ENCODE peak calls at places on chromosome 12, in five cellular contexts. One of them, this sample, is unnamed. For H3K36me3, the result is how much of the 10 kb centered on the place peaks cover.

GRCh38 chr12:82069931-82070514 is 288.2 kb downstream of the CCDC59 start:
- DNase-seq in OCI-LY7: no peak
- DNase-seq in stomach: no peak
- DNase-seq in aorta: no peak
- DNase-seq in psoas muscle: no peak
- DNase-seq in this sample: no peak

GRCh38 chr12:100138048-100138907 is 4.4 kb downstream of the BLTP3B start:
- DNase-seq in OCI-LY7: peak
- DNase-seq in stomach: no peak
- DNase-seq in aorta: no peak
- DNase-seq in psoas muscle: no peak
- DNase-seq in this sample: no peak

GRCh38 chr12:101642115-101643067 is 47.6 kb downstream of the MYBPC1 start:
- DNase-seq in OCI-LY7: no peak
- DNase-seq in stomach: peak
- DNase-seq in aorta: no peak
- DNase-seq in psoas muscle: no peak
- DNase-seq in this sample: peak

GRCh38 chr12:29796823-29797263 is 13.1 kb upstream of the TMTC1 start:
- DNase-seq in OCI-LY7: no peak
- DNase-seq in stomach: no peak
- DNase-seq in aorta: no peak
- DNase-seq in psoas muscle: no peak
- DNase-seq in this sample: no peak

GRCh38 chr12:116397148-116397547 is 119.7 kb upstream of the MED13L start:
- DNase-seq in OCI-LY7: no peak
- DNase-seq in stomach: no peak
- DNase-seq in aorta: no peak
- DNase-seq in psoas muscle: no peak
- DNase-seq in this sample: no peak

GRCh38 chr12:78880078-78880477 is 15.5 kb downstream of the SYT1 start:
- DNase-seq in OCI-LY7: no peak
- DNase-seq in stomach: no peak
- DNase-seq in aorta: no peak
- DNase-seq in psoas muscle: no peak
- DNase-seq in this sample: no peak

GRCh38 chr12:119689935-119690500 is 22.1 kb downstream of the PRKAB1 start:
- DNase-seq in OCI-LY7: no peak
- DNase-seq in stomach: no peak
- DNase-seq in aorta: no peak
- DNase-seq in psoas muscle: no peak
- DNase-seq in this sample: no peak

GRCh38 chr12:71846322-71846940 is 6.9 kb downstream of the TBC1D15 start:
- DNase-seq in OCI-LY7: peak
- DNase-seq in stomach: no peak
- DNase-seq in aorta: no peak
- DNase-seq in psoas muscle: no peak
- DNase-seq in this sample: no peak

GRCh38 chr12:8590842-8591545 is 21.7 kb downstream of the AICDA start:
- DNase-seq in OCI-LY7: peak
- DNase-seq in stomach: no peak
- DNase-seq in aorta: no peak
- DNase-seq in psoas muscle: no peak
- DNase-seq in this sample: no peak

GRCh38 chr12:65565601-65566560 is 258.4 kb upstream of the HMGA2 start:
- DNase-seq in OCI-LY7: no peak
- DNase-seq in stomach: no peak
- DNase-seq in aorta: no peak
- DNase-seq in psoas muscle: no peak
- DNase-seq in this sample: no peak

GRCh38 chr12:122523280-122523679 is 3.5 kb downstream of the RSRC2 start:
- DNase-seq in OCI-LY7: no peak
- DNase-seq in stomach: no peak
- DNase-seq in aorta: no peak
- DNase-seq in psoas muscle: no peak
- DNase-seq in this sample: no peak

DNA sequence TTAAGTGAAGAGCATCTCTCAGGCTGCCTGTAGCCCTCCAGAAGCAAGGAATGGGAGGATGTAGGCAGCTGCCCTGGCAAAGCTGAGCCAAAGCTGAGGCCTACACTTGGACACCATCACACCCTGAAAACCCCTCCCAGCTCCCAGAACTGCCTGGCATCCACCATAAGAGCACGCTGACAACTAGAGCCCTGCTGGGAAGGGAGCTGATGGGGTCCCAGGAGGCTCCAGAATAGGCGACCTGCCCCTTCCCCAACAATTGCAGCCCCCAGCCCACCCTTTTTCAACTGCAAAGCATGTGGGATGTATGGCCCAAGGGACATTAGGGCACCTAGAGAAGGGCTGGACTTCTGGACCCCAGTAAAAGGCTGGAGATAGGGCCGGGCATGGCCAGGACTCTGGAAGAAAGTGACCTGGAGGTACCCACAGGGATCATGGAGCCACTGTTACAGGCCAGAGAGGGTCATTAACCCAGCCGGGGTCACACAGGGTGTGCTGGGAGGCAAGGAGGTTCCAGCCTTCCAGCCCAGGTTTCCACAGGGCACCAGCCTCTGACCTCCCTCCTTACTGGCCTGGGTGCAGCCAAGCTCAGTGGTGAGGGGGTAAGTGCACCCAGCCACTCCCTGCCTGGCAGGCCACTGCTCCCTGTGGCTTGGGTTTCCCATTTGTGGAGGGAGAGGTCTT is 27.8 kb downstream of the FAM222A start:
- DNase-seq in OCI-LY7: no peak
- DNase-seq in stomach: peak
- DNase-seq in aorta: peak
- DNase-seq in psoas muscle: peak
- DNase-seq in this sample: peak
- H3K4me3 ChIP-seq in OCI-LY7: no peak
- H3K4me3 ChIP-seq in stomach: no peak
- H3K4me3 ChIP-seq in aorta: no peak
- H3K4me3 ChIP-seq in psoas muscle: no peak
- H3K4me3 ChIP-seq in this sample: no peak

GRCh38 chr12:57534991-57535543 is 11.9 kb downstream of the DCTN2 start:
- DNase-seq in OCI-LY7: no peak
- DNase-seq in stomach: no peak
- DNase-seq in aorta: no peak
- DNase-seq in psoas muscle: no peak
- DNase-seq in this sample: no peak
- H3K36me3 ChIP-seq in OCI-LY7: half or more
- H3K36me3 ChIP-seq in stomach: half or more
- H3K36me3 ChIP-seq in aorta: under half
- H3K36me3 ChIP-seq in psoas muscle: half or more
- H3K36me3 ChIP-seq in this sample: under half

GRCh38 chr12:27822076-27822712 is 42.2 kb upstream of the MANSC4 start:
- DNase-seq in OCI-LY7: peak
- DNase-seq in stomach: no peak
- DNase-seq in aorta: no peak
- DNase-seq in psoas muscle: no peak
- DNase-seq in this sample: no peak
- H3K4me3 ChIP-seq in OCI-LY7: no peak
- H3K4me3 ChIP-seq in stomach: no peak
- H3K4me3 ChIP-seq in aorta: no peak
- H3K4me3 ChIP-seq in psoas muscle: no peak
- H3K4me3 ChIP-seq in this sample: no peak

GRCh38 chr12:53670308-53670707 is 5.6 kb downstream of the ATP5MC2 start:
- DNase-seq in OCI-LY7: no peak
- DNase-seq in stomach: no peak
- DNase-seq in aorta: no peak
- DNase-seq in psoas muscle: no peak
- DNase-seq in this sample: no peak
- H3K36me3 ChIP-seq in OCI-LY7: half or more
- H3K36me3 ChIP-seq in stomach: half or more
- H3K36me3 ChIP-seq in aorta: under half
- H3K36me3 ChIP-seq in psoas muscle: half or more
- H3K36me3 ChIP-seq in this sample: under half

DNA sequence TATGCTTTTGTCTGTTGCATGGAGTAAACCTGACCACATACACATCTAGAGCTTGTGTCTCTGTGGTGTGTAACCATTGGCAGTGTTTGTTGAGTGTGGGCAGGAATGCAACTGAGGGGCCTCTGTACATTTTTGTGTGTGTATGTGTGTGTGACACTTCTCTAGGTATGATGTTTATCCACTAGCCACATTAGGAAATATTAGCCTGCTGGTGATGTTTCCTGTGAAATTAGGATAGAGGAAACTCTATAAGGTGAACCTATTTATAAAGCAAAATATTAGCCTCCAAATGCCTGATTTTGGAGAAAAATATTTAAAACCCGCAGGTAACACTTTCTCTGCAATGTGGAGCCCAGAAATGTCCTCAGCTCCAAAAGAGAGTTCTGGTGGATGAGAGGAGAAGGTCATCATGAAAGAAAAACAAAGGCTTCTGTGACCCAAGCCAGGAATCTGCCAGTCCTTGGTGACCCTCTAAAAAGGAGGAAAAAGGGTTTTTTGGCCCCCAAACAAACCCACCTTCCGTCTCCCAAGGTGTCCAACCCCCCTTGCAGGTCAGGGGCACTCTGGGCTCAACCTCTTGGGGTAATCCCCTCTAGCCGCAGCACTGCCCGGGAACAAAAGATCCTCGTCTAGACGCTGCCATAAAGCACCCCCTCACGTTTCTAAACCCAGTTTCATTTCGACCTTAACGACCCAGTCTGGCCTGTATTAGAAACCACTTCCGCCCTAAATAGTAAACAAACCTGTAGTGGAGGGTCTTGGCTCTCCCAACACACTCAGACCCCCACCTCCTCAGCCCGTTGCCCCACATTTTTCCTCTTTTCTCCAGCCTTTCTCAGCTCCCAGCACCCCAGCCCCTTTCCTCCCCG is 3.1 kb upstream of the HOTAIR start:
- DNase-seq in OCI-LY7: peak
- DNase-seq in stomach: no peak
- DNase-seq in aorta: no peak
- DNase-seq in psoas muscle: no peak
- DNase-seq in this sample: no peak
- H3K4me3 ChIP-seq in OCI-LY7: peak
- H3K4me3 ChIP-seq in stomach: no peak
- H3K4me3 ChIP-seq in aorta: no peak
- H3K4me3 ChIP-seq in psoas muscle: peak
- H3K4me3 ChIP-seq in this sample: no peak

This sample was measured in pancreas.